ENCODE peak calls at places on chromosomes 16 and 17, in nine cellular contexts. C is transverse colon, O is fibroblast of mammary gland, L is AG04449, N is spleen, X is AG04450, P is heart left ventricle, H is stomach, V is mammary epithelial cell. J is an unnamed sample.

GRCh38 chr17:60502145-60502544 is 23.9 kb downstream of the APPBP2 start:
- DNase-seq in C (no peak), O (no peak), L (no peak), N (no peak), X (no peak), P (no peak), H (no peak), V (no peak), J (no peak)

GRCh38 chr16:23952128-23953041 is 116.6 kb downstream of the PRKCB start:
- DNase-seq in C (no peak), O (peak; percentile 1), L (no peak), N (no peak), X (no peak), P (no peak), H (no peak), V (no peak), J (no peak)

GRCh38 chr16:53511403-53512280 is 8.6 kb upstream of the AKTIP start:
- DNase-seq in C (no peak), O (no peak), L (no peak), N (peak; percentile 59), X (no peak), P (no peak), H (no peak), V (no peak), J (no peak)

GRCh38 chr16:71789136-71789535 is 19.5 kb downstream of the AP1G1 start:
- DNase-seq in C (no peak), O (no peak), L (no peak), N (no peak), X (no peak), P (no peak), H (no peak), V (no peak), J (no peak)

GRCh38 chr16:66517586-66518263 is 32.2 kb downstream of the TK2 start:
- DNase-seq in C (no peak), O (no peak), L (no peak), N (no peak), X (no peak), P (no peak), H (no peak), V (no peak), J (no peak)

GRCh38 chr17:59167571-59168001 is 12.0 kb downstream of the PRR11 start:
- DNase-seq in C (no peak), O (peak; percentile 30), L (no peak), N (no peak), X (no peak), P (no peak), H (no peak), V (peak; percentile 35), J (no peak)

GRCh38 chr16:54374136-54374535 is 87.5 kb upstream of the IRX3 start:
- DNase-seq in C (no peak), O (no peak), L (no peak), N (no peak), X (no peak), P (no peak), H (no peak), V (no peak), J (no peak)

GRCh38 chr16:70391881-70392481 is 45.3 kb downstream of the DDX19A start:
- DNase-seq in C (no peak), O (peak; percentile 88), L (no peak), N (no peak), X (no peak), P (no peak), H (no peak), V (peak; percentile 43), J (no peak)

GRCh38 chr16:80525420-80525819 is 15.4 kb upstream of the DYNLRB2 start:
- DNase-seq in C (no peak), O (no peak), L (no peak), N (no peak), X (no peak), P (no peak), H (no peak), V (no peak), J (no peak)

GRCh38 chr17:31386542-31387075 is 4.9 kb upstream of the RAB11FIP4 start:
- DNase-seq in C (no peak), O (no peak), L (no peak), N (no peak), X (no peak), P (no peak), H (no peak), V (no peak), J (no peak)

GRCh38 chr17:39092672-39093250 is 58.7 kb downstream of the PLXDC1 start:
- DNase-seq in C (no peak), O (no peak), L (no peak), N (no peak), X (no peak), P (no peak), H (no peak), V (no peak), J (no peak)

GRCh38 chr17:80191192-80191591 is 21.4 kb downstream of the CARD14 start:
- DNase-seq in C (no peak), O (no peak), L (no peak), N (no peak), X (no peak), P (no peak), H (no peak), V (no peak), J (no peak)

GRCh38 chr17:17840751-17841591 is 4.2 kb upstream of the SREBF1 start:
- DNase-seq in C (no peak), O (peak; percentile 74), L (no peak), N (no peak), X (no peak), P (no peak), H (no peak), V (peak; percentile 97), J (no peak)

GRCh38 chr16:20424129-20424866 is 15.0 kb downstream of the ACSM5 start:
- DNase-seq in C (no peak), O (no peak), L (no peak), N (no peak), X (no peak), P (no peak), H (no peak), V (no peak), J (no peak)

GRCh38 chr17:75481194-75482059 is 25.0 kb downstream of the TMEM94 start:
- DNase-seq in C (no peak), O (no peak), L (no peak), N (no peak), X (no peak), P (no peak), H (no peak), V (no peak), J (no peak)

GRCh38 chr16:85057212-85057889 is 29.8 kb downstream of the KIAA0513 start:
- DNase-seq in C (no peak), O (no peak), L (no peak), N (no peak), X (no peak), P (peak; percentile 6), H (peak; percentile 42), V (no peak), J (no peak)

GRCh38 chr16:85055503-85056210 is 28.1 kb downstream of the KIAA0513 start:
- DNase-seq in C (peak; percentile 72), O (peak; percentile 64), L (no peak), N (peak; percentile 92), X (no peak), P (no peak), H (peak; percentile 64), V (peak; percentile 25), J (peak; percentile 64)

GRCh38 chr16:85052536-85052935 is 24.9 kb downstream of the KIAA0513 start:
- DNase-seq in C (no peak), O (peak; percentile 86), L (no peak), N (no peak), X (no peak), P (no peak), H (no peak), V (no peak), J (no peak)

GRCh38 chr16:85056211-85056748 is 28.7 kb downstream of the KIAA0513 start:
- DNase-seq in C (no peak), O (peak; percentile 23), L (no peak), N (no peak), X (no peak), P (no peak), H (no peak), V (no peak), J (no peak)

DNA sequence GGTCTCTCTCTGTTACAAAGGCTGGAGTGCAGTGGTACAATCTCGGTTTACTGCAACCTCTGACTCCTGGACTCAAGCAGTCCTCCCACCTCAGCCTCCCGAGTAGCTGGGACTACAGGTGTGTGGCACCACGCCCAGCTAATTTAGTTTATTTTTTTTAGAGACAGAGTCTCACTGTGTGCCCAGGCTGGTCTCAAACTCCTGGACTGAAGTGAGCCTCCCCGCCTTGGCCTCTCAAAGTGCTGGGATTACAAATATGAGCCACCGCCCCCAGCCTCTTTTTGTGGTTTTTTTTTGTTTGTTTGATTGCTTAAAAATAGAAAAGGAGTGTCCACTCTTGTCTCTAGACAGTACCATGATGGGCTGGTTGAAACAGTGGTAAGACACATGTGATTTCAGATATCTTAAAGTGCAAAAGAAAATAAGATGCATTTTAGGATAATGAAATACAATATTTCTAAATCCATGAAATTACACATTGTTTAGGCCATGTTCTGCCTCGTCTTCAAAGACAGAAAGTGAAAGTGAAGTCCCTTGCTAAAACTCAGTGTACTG is 27.4 kb downstream of the KIAA0513 start:
- DNase-seq in C (no peak), O (no peak), L (no peak), N (no peak), X (no peak), P (no peak), H (no peak), V (no peak), J (no peak)
- H3K4me3 ChIP-seq in C (no peak overlapping the region), O (peak overlapping the region; percentile 6), L (peak overlapping the region; percentile 43), N (no peak overlapping the region), X (peak overlapping the region; percentile 56), P (peak overlapping the region; percentile 22), H (peak overlapping the region; percentile 27), V (no peak overlapping the region), J (no peak overlapping the region)

GRCh38 chr16:77922355-77922754 is 100.0 kb upstream of the CLEC3A start:
- DNase-seq in C (no peak), O (no peak), L (no peak), N (no peak), X (no peak), P (no peak), H (no peak), V (no peak), J (no peak)
- TF ChIP-seq CTCF in C (no peak), O (no peak), L (no peak), N (no peak), X (no peak), P (no peak), H (no peak), V (no peak), J (no peak)

DNA sequence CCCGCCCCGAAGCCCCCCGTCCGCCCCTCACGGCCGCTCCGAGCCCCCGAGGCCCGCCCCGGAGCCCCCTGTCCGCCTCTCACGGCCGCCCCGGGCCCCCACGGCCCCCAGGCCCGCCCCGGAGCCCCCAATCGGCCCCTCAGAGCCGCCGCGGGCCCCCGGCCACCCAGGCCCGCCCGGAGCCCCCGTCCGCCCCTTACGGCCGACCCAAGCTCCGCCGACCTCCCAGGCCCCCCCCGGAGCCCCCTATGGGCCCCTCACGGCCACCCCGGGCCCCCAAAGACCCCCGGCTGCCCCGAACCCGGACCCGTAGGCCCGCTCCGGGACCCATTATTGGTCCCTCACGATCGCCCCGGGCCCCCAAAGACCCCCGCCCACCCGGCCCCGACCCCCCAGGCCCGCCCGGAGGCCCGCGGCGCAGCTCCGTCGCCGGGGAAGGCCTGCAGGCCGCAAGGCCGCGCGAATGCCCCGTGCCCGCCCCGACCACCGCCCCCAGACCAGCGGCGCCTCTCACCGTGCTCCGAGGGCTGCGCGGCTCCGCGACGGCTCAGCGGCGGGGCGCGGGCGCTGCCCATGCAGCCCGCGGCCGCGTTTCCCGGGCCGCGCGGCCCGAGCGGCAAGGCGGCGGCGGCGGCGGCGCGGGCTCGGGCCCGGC is 503 bp downstream of the ANKRD11 start:
- DNase-seq in C (no peak), O (no peak), L (no peak), N (peak; percentile 90), X (no peak), P (no peak), H (no peak), V (no peak), J (no peak)
- H3K4me3 ChIP-seq in C (peak overlapping the region; percentile 100), O (peak overlapping the region; percentile 70), L (peak overlapping the region; percentile 70), N (peak overlapping the region; percentile 92), X (peak overlapping the region; percentile 69), P (peak overlapping the region; percentile 73), H (peak overlapping the region; percentile 96), V (peak overlapping the region; percentile 75), J (peak overlapping the region; percentile 58)

GRCh38 chr17:77570565-77570898 is 388.0 kb upstream of the TNRC6C start:
- DNase-seq in C (no peak), O (no peak), L (no peak), N (peak; percentile 63), X (no peak), P (no peak), H (no peak), V (no peak), J (no peak)
- TF ChIP-seq CTCF in C (no peak), O (no peak), L (no peak), N (no peak), X (no peak), P (no peak), H (no peak), V (no peak), J (no peak)

J was measured in GM06990.